ENCODE peak calls at places on chromosome 19, in five cellular contexts. C, P, U, J and N are unnamed samples. For H3K27me3, the result is how much of the 10 kb centered on the place peaks cover.

GRCh38 chr19:44598880-44599279 is 14.5 kb upstream of the IGSF23 start:
- DNase-seq in C (no peak), P (no peak), U (no peak), J (no peak), N (no peak)

GRCh38 chr19:1324792-1325567 is 39.3 kb downstream of the EFNA2 start:
- DNase-seq in C (peak), P (peak), U (peak), J (peak), N (peak)

GRCh38 chr19:38206006-38206745 is 17.8 kb downstream of the DPF1 start:
- DNase-seq in C (no peak), P (no peak), U (no peak), J (no peak), N (no peak)

GRCh38 chr19:53945441-53945840 is 17.3 kb upstream of the CACNG8 start:
- DNase-seq in C (no peak), P (no peak), U (no peak), J (no peak), N (peak)

GRCh38 chr19:5253403-5254110 is 87.1 kb downstream of the PTPRS start:
- DNase-seq in C (peak), P (no peak), U (no peak), J (no peak), N (no peak)

GRCh38 chr19:35088514-35088913 is 27.1 kb upstream of the FXYD3 start:
- DNase-seq in C (no peak), P (no peak), U (no peak), J (no peak), N (no peak)

GRCh38 chr19:16327501-16327900 is 2.9 kb downstream of the KLF2 start:
- DNase-seq in C (no peak), P (no peak), U (no peak), J (no peak), N (no peak)

GRCh38 chr19:31616031-31616430 is 266.8 kb upstream of the TSHZ3 start:
- DNase-seq in C (no peak), P (no peak), U (no peak), J (no peak), N (no peak)

GRCh38 chr19:50377051-50377441 is 789 bp downstream of the NR1H2 start:
- DNase-seq in C (peak), P (no peak), U (peak), J (peak), N (peak)

DNA sequence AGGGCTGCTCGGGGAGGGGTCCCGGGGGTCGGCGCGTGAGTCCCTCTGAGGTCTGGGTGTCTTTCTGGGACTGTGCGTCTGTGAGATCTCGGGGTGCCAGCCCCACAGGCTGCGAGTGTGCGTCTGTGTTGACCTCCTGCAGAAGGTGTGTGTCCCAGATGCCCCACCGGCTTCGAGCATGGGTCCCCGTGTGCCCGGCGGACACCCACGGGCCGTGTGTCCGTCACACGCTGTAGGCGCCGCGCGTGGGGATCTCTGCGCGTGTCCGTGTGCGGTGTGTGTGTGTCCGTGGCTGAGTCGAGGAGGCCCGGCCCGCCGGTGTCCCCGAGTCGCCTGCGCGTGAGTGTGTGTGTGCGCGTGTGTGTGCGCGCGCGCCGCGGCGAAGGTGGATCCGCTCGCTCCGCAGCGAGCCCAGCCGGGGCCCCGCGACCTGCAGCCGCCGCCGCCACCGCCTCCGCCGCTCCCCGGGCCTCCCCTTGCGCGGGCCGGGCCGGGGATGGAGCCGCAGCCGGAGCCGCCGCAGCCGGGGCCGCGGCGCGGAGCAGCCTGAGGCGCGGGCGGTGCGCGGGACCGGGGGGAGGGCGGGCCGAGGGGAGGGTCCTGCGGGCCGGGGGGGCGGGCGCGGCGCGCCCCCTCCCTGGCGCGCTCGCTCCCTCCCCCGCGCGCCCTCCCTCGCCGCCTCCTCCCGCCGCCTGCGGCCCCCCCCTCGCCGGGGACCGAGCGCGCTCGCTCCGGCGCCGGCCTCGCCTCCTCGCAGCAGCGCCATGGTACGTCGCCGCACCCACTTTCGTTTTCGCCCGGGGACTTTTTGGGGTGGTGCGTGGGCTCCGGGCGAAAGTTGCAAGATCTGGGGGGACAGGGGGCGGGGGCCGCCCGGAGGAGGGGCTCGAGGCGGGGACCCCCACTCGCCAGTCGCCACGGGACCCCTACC is 7.2 kb upstream of the NFIC start:
- DNase-seq in C (no peak), P (peak), U (no peak), J (peak), N (peak)
- H3K27me3 ChIP-seq in C (under half), P (under half), U (under half), J (under half), N (under half)

GRCh38 chr19:10418281-10419199 is 1.8 kb upstream of the PDE4A start:
- DNase-seq in C (no peak), P (no peak), U (peak), J (no peak), N (peak)

GRCh38 chr19:10419200-10419645 is 1.1 kb upstream of the PDE4A start:
- DNase-seq in C (no peak), P (no peak), U (no peak), J (no peak), N (peak)

GRCh38 chr19:10416083-10416379 is 4.3 kb upstream of the PDE4A start:
- DNase-seq in C (no peak), P (no peak), U (no peak), J (no peak), N (no peak)

GRCh38 chr19:10416380-10417257 is 3.7 kb upstream of the PDE4A start:
- DNase-seq in C (peak), P (peak), U (peak), J (peak), N (peak)

DNA sequence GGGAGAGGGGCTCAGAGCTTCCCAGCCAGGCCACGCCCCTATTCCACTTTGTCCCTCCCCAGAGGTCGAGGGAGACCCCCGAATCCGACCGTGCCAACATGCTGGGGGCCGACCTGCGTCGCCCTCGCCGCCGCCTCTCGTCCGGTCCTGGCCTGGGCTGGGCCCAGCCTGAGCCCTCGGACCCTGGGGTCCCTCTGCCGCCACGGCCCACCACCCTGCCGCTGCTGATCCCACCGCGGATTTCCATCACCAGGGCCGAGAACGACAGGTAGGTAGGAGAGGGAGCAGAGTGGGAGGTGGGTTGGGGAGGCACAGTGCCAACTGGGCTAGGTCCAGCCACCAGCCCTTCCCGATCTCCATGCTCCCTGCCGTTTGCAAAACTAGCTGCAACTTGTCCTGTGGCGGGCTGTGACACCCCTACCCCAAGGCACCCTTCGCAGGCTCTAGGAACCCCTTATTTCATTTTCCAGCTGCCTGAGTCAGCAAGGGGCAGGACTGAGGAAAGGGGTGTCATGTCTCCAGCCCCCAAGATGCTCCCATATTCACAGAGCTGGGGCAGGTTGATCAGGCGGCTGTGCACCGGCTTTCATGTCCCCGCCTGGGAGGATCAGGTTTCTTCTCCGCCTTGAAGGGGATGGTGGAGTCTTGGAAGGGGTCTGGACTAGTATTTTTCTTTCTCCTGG is 2.6 kb upstream of the PDE4A start:
- DNase-seq in C (no peak), P (no peak), U (peak), J (no peak), N (peak)
- H3K27me3 ChIP-seq in C (under half), P (under half), U (under half), J (half or more), N (under half)

DNA sequence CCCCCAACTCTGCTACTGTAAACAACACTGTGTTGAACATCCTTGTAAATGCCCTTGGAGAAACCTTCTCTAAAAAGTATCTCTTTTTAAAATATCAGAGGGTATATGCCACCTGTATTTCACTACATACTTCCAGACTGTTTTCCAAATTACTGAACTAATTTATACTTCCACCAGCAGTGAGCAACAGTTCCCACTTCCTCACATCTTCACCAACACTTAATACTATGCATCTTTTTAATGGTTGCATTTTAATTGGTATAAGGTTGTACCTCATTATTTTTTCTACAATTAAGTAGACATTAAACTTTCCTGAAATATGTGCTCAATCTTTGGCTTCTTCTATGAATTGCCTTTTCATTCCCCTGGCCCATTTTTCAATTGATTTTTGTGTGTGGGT is 21.8 kb downstream of the CLEC4M start:
- DNase-seq in C (no peak), P (no peak), U (no peak), J (no peak), N (no peak)
- H3K27me3 ChIP-seq in C (under half), P (under half), U (under half), J (under half), N (under half)

DNA sequence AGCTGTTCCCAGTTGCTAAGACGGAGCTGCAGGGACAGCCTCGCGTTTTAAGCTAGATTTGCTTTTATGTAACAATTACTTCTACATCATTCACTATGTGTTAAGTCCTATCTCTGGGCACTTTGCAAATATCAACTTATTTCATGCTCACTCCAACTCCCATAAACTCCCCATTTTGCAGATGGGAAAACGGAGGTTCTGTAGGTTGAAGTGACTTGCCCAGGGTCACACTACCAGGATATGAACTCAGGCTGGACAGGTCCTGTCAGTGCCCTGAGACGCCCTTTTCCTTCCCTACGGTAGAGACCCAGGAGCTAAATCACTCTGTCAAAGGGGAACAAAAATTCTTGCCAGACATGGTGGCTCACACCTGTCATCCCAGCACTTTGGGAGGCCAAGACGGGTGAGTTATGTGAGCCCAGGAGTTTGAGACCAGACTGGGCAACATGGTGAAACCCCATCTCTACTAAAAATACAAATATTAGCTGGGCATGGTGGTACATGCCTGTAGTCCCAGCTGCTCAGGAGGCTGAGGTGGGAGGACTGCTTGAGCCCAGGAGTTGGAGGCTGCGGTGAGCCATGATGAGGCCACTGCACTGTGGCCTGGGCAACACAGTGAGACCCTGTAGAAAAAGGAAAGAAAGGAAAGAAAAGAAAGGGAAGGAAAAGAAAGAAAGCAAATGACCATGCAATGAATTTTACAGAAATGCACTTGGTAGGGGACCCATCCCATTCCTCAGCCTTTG is 14.5 kb upstream of the NFIC start:
- DNase-seq in C (no peak), P (no peak), U (no peak), J (no peak), N (no peak)
- H3K27me3 ChIP-seq in C (under half), P (under half), U (under half), J (under half), N (under half)

DNA sequence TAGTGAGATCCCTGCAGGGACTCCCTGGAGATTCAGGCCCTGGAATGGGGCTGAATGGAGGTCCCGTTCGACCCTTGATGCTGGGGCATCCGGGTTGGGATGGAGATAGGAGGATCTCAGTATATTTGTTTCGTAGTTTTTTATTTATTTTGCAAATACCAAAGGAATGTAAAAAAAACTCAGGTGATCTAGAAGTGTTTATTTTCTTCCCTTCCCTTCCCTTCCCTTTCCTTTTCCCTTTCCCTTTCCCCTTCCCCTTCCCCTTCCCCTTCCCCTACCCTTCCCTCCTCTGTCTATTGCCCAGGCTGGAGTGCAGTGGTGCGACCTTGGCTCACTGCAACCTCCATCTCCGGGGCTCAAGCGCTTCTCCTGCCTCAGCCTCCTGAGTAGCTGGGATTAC is 4.5 kb downstream of the GTPBP3 start:
- DNase-seq in C (no peak), P (no peak), U (no peak), J (no peak), N (no peak)
- H3K27me3 ChIP-seq in C (under half), P (under half), U (under half), J (under half), N (under half)

GRCh38 chr19:28290963-28291657 is 921.8 kb downstream of the UQCRFS1 start:
- DNase-seq in C (no peak), P (no peak), U (no peak), J (no peak), N (no peak)
- H3K27me3 ChIP-seq in C (under half), P (under half), U (under half), J (under half), N (under half)

DNA sequence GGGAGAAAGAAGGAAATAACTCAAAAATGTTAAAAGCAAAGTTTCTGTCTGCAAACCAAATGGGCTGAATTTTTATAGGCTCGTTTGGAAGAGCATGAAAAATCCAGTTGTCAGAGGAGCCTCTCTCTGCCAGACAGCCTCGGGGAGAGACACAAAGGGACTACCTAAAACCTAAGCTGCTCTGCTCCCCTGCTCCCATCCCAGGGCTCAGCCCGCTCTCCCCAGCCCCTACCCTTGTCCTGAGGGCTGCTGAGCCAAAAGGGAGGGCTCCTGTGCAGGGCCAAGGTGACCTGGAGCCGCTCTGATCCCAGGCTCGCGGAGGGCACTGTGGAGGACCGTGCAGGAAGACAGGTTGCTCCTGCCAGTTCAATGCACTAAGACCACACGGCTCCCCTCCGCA is 96.7 kb upstream of the UQCRFS1 start:
- DNase-seq in C (no peak), P (no peak), U (no peak), J (no peak), N (no peak)
- H3K27me3 ChIP-seq in C (under half), P (under half), U (under half), J (under half), N (under half)

GRCh38 chr19:18230941-18231734 is 4.9 kb upstream of the PDE4C start:
- DNase-seq in C (no peak), P (no peak), U (no peak), J (no peak), N (no peak)

GRCh38 chr19:18234194-18234593 is 8.0 kb upstream of the PDE4C start:
- DNase-seq in C (no peak), P (no peak), U (no peak), J (no peak), N (no peak)

GRCh38 chr19:18232540-18233223 is 6.4 kb upstream of the PDE4C start:
- DNase-seq in C (no peak), P (no peak), U (no peak), J (no peak), N (peak)

GRCh38 chr19:18231775-18232174 is 5.5 kb upstream of the PDE4C start:
- DNase-seq in C (no peak), P (no peak), U (no peak), J (no peak), N (peak)

GRCh38 chr19:18233224-18233825 is 7.1 kb upstream of the PDE4C start:
- DNase-seq in C (peak), P (no peak), U (peak), J (no peak), N (peak)
- H3K27me3 ChIP-seq in C (under half), P (under half), U (under half), J (under half), N (under half)

GRCh38 chr19:13053238-13053637 is 49.4 kb downstream of the LYL1 start:
- DNase-seq in C (no peak), P (no peak), U (no peak), J (no peak), N (no peak)
- H3K27me3 ChIP-seq in C (under half), P (under half), U (under half), J (under half), N (under half)